ENCODE peak calls at places on chromosomes 12 and 14, in nine cellular contexts. N, B, K, F, Y, D, R, H and E are unnamed samples.

GRCh38 chr12:126156806-126157574 is 1091.8 kb downstream of the AACS start:
- DNase-seq in K (no peak), R (no peak), Y (no peak), F (no peak), D (no peak), N (no peak), B (peak; percentile 1), H (no peak), E (no peak)

GRCh38 chr12:57133916-57134315 is 5.6 kb downstream of the LRP1 start:
- DNase-seq in N (no peak), F (peak; percentile 42), B (no peak), D (no peak), K (no peak), R (no peak), Y (no peak), H (no peak), E (no peak)

GRCh38 chr12:18677189-18677588 is 60.6 kb downstream of the PLCZ1 start:
- DNase-seq in K (no peak), D (no peak), N (no peak), H (no peak), R (no peak), B (no peak), F (no peak), Y (no peak), E (no peak)

GRCh38 chr12:113287899-113288282 is 47.0 kb downstream of the SLC8B1 start:
- DNase-seq in H (no peak), R (no peak), K (no peak), N (no peak), Y (no peak), F (no peak), B (no peak), D (no peak), E (no peak)

GRCh38 chr12:26153421-26154154 is 28.8 kb upstream of the BHLHE41 start:
- DNase-seq in H (no peak), N (peak; percentile 64), B (no peak), Y (no peak), D (no peak), F (no peak), R (no peak), K (no peak), E (peak; percentile 67)

GRCh38 chr12:124568431-124569374 is 1.3 kb upstream of the NCOR2 start:
- DNase-seq in D (peak; percentile 63), F (peak; percentile 58), N (peak; percentile 88), H (no peak), B (peak; percentile 52), R (no peak), K (no peak), Y (no peak), E (no peak)

GRCh38 chr14:105525861-105526780 is at the start of gene TMEM121:
- DNase-seq in D (peak; percentile 26), F (no peak), B (peak; percentile 39), N (no peak), K (no peak), Y (peak; percentile 63), R (no peak), H (no peak), E (no peak)

GRCh38 chr14:103074699-103075341 is 9.2 kb upstream of the LBHD2 start:
- DNase-seq in F (no peak), B (no peak), Y (no peak), R (no peak), K (no peak), H (no peak), N (no peak), D (peak; percentile 78), E (no peak)

GRCh38 chr14:74638970-74639369 is 26.9 kb upstream of the LTBP2 start:
- DNase-seq in D (no peak), K (no peak), N (no peak), Y (no peak), B (no peak), R (no peak), H (no peak), F (no peak), E (no peak)

GRCh38 chr14:26577711-26578110 is 20.1 kb downstream of the NOVA1 start:
- DNase-seq in B (no peak), R (no peak), Y (no peak), H (no peak), F (no peak), N (no peak), D (no peak), K (no peak), E (no peak)

GRCh38 chr14:74763803-74764531 is 851 bp downstream of the YLPM1 start:
- DNase-seq in K (no peak), F (peak; percentile 16), B (peak; percentile 17), Y (no peak), R (no peak), D (peak; percentile 28), H (peak; percentile 14), N (no peak), E (no peak)

GRCh38 chr12:94171595-94171930 is 23.2 kb downstream of the PLXNC1 start:
- DNase-seq in K (no peak), D (no peak), N (no peak), H (no peak), Y (no peak), F (no peak), R (no peak), B (no peak), E (no peak)

GRCh38 chr12:102903318-102904007 is 13.6 kb downstream of the PAH start:
- DNase-seq in N (no peak), D (no peak), H (no peak), Y (no peak), F (no peak), R (no peak), B (no peak), K (no peak), E (no peak)

GRCh38 chr12:97595423-97595822 is 132.8 kb downstream of the RMST start:
- DNase-seq in R (no peak), K (no peak), F (no peak), H (no peak), B (no peak), D (no peak), N (no peak), Y (no peak), E (no peak)

GRCh38 chr12:87274594-87275245 is 754.5 kb downstream of the C12orf50 start:
- DNase-seq in H (no peak), Y (no peak), R (no peak), B (peak; percentile 58), K (no peak), F (no peak), D (no peak), N (no peak), E (no peak)

GRCh38 chr14:38419579-38419978 is 163.7 kb upstream of the CLEC14A start:
- DNase-seq in D (no peak), F (no peak), N (no peak), H (no peak), R (no peak), K (no peak), B (no peak), Y (peak; percentile 18), E (no peak)

GRCh38 chr12:124854637-124855184 is 9.0 kb downstream of the SCARB1 start:
- DNase-seq in F (no peak), H (no peak), K (no peak), Y (no peak), N (no peak), R (no peak), B (no peak), D (no peak), E (no peak)

GRCh38 chr14:69464829-69465228 is 19.7 kb upstream of the PLEKHD1 start:
- DNase-seq in H (no peak), R (no peak), Y (no peak), N (peak; percentile 79), K (no peak), F (no peak), B (no peak), D (no peak), E (peak; percentile 87)

GRCh38 chr12:111360325-111360930 is 8.5 kb downstream of the PHETA1 start:
- DNase-seq in Y (no peak), R (no peak), F (no peak), K (no peak), N (no peak), D (no peak), H (no peak), B (no peak), E (no peak)

GRCh38 chr12:70722584-70723343 is 85.5 kb upstream of the PTPRB start:
- DNase-seq in F (no peak), B (peak; percentile 28), R (no peak), D (no peak), Y (no peak), K (no peak), N (no peak), H (no peak), E (peak; percentile 90)

GRCh38 chr14:101408077-101408831 is 153.0 kb upstream of the DIO3 start:
- DNase-seq in B (no peak), H (no peak), K (no peak), D (no peak), R (no peak), N (peak; percentile 56), Y (no peak), F (peak; percentile 18), E (no peak)

GRCh38 chr12:52461693-52462092 is 9.7 kb upstream of the KRT6B start:
- DNase-seq in N (no peak), B (no peak), R (no peak), Y (no peak), K (no peak), D (peak; percentile 29), F (no peak), H (no peak), E (no peak)

GRCh38 chr12:3977621-3978020 is 104.4 kb upstream of the PARP11 start:
- DNase-seq in D (no peak), F (no peak), K (no peak), H (no peak), Y (no peak), R (no peak), N (no peak), B (no peak), E (no peak)

GRCh38 chr12:53174881-53175491 is 5.5 kb upstream of the ZNF740 start:
- DNase-seq in Y (peak; percentile 12), D (no peak), H (no peak), K (no peak), N (no peak), B (peak; percentile 34), F (no peak), R (no peak), E (no peak)

GRCh38 chr12:107903377-107904061 is 129.0 kb downstream of the ASCL4 start:
- DNase-seq in N (no peak), R (no peak), D (peak; percentile 86), Y (peak; percentile 40), H (no peak), F (peak; percentile 13), B (no peak), K (no peak), E (no peak)

GRCh38 chr14:37579250-37579649 is 15.8 kb downstream of the FOXA1 start:
- DNase-seq in N (no peak), K (no peak), D (no peak), Y (no peak), B (no peak), H (no peak), R (no peak), F (no peak), E (no peak)

GRCh38 chr12:50198829-50199228 is 31.7 kb upstream of the CERS5 start:
- DNase-seq in K (no peak), R (no peak), Y (no peak), H (no peak), D (no peak), B (no peak), N (no peak), F (no peak), E (no peak)

GRCh38 chr12:106240821-106241220 is 7.0 kb downstream of the CKAP4 start:
- DNase-seq in Y (no peak), F (no peak), D (no peak), R (no peak), H (no peak), N (no peak), B (no peak), K (no peak), E (no peak)

GRCh38 chr14:85317491-85318021 is 212.4 kb upstream of the FLRT2 start:
- DNase-seq in R (no peak), B (no peak), K (no peak), F (no peak), Y (no peak), N (no peak), H (no peak), D (no peak), E (no peak)

GRCh38 chr14:75562048-75562447 is 16.4 kb upstream of the FLVCR2 start:
- DNase-seq in R (no peak), F (no peak), K (no peak), N (no peak), D (no peak), Y (no peak), B (no peak), H (peak; percentile 36), E (no peak)

GRCh38 chr14:24425704-24426103 is 3.8 kb downstream of the CBLN3 start:
- DNase-seq in F (no peak), H (no peak), Y (no peak), B (no peak), N (peak; percentile 40), K (no peak), R (no peak), D (no peak), E (peak; percentile 69)